ENCODE peak calls at places on chromosomes 12 and 14, in nine cellular contexts. One of them, this sample, is unnamed.

GRCh38 chr14:77979666-77980351 is 179.9 kb downstream of the ADCK1 start:
- DNase-seq in MM.1S: no peak
- DNase-seq in OCI-LY7: peak
- DNase-seq in neural progenitor cell: peak
- DNase-seq in AG09309: peak
- DNase-seq in fibroblast of pulmonary artery: no peak
- DNase-seq in body of pancreas: no peak
- DNase-seq in left ventricle myocardium inferior: no peak
- DNase-seq in lower leg skin: no peak
- DNase-seq in this sample: peak

GRCh38 chr14:34722723-34723545 is 8.5 kb upstream of the CFL2 start:
- DNase-seq in AG09309: no peak
- DNase-seq in body of pancreas: peak
- DNase-seq in neural progenitor cell: peak
- DNase-seq in MM.1S: peak
- DNase-seq in lower leg skin: no peak
- DNase-seq in left ventricle myocardium inferior: no peak
- DNase-seq in fibroblast of pulmonary artery: peak
- DNase-seq in OCI-LY7: peak
- DNase-seq in this sample: peak

GRCh38 chr12:52774629-52775250 is 2.4 kb downstream of the KRT76 start:
- DNase-seq in OCI-LY7: no peak
- DNase-seq in MM.1S: no peak
- DNase-seq in fibroblast of pulmonary artery: no peak
- DNase-seq in neural progenitor cell: no peak
- DNase-seq in body of pancreas: no peak
- DNase-seq in AG09309: no peak
- DNase-seq in lower leg skin: peak
- DNase-seq in left ventricle myocardium inferior: no peak
- DNase-seq in this sample: no peak

GRCh38 chr12:124995200-124995961 is 1.9 kb downstream of the BRI3BP start:
- DNase-seq in MM.1S: no peak
- DNase-seq in lower leg skin: no peak
- DNase-seq in neural progenitor cell: no peak
- DNase-seq in left ventricle myocardium inferior: no peak
- DNase-seq in fibroblast of pulmonary artery: no peak
- DNase-seq in OCI-LY7: peak
- DNase-seq in body of pancreas: no peak
- DNase-seq in AG09309: no peak
- DNase-seq in this sample: no peak

GRCh38 chr12:11162494-11162893 is 8.5 kb upstream of the SMIM10L1 start:
- DNase-seq in fibroblast of pulmonary artery: no peak
- DNase-seq in MM.1S: no peak
- DNase-seq in body of pancreas: no peak
- DNase-seq in neural progenitor cell: no peak
- DNase-seq in lower leg skin: no peak
- DNase-seq in left ventricle myocardium inferior: no peak
- DNase-seq in AG09309: no peak
- DNase-seq in OCI-LY7: no peak
- DNase-seq in this sample: no peak

GRCh38 chr12:61523276-61523992 is 736.8 kb upstream of the USP15 start:
- DNase-seq in MM.1S: no peak
- DNase-seq in lower leg skin: no peak
- DNase-seq in fibroblast of pulmonary artery: no peak
- DNase-seq in OCI-LY7: peak
- DNase-seq in left ventricle myocardium inferior: no peak
- DNase-seq in neural progenitor cell: peak
- DNase-seq in body of pancreas: no peak
- DNase-seq in AG09309: no peak
- DNase-seq in this sample: no peak

GRCh38 chr12:49750027-49750977 is 8.9 kb downstream of the TMBIM6 start:
- DNase-seq in body of pancreas: no peak
- DNase-seq in AG09309: peak
- DNase-seq in neural progenitor cell: peak
- DNase-seq in fibroblast of pulmonary artery: peak
- DNase-seq in lower leg skin: peak
- DNase-seq in left ventricle myocardium inferior: no peak
- DNase-seq in OCI-LY7: peak
- DNase-seq in MM.1S: no peak
- DNase-seq in this sample: peak

GRCh38 chr12:109743076-109743910 is 29.7 kb downstream of the FAM222A start:
- DNase-seq in lower leg skin: peak
- DNase-seq in body of pancreas: peak
- DNase-seq in MM.1S: no peak
- DNase-seq in fibroblast of pulmonary artery: no peak
- DNase-seq in left ventricle myocardium inferior: peak
- DNase-seq in AG09309: no peak
- DNase-seq in neural progenitor cell: no peak
- DNase-seq in OCI-LY7: no peak
- DNase-seq in this sample: no peak

GRCh38 chr12:82326905-82327503 is 31.2 kb downstream of the CCDC59 start:
- DNase-seq in AG09309: peak
- DNase-seq in left ventricle myocardium inferior: no peak
- DNase-seq in OCI-LY7: peak
- DNase-seq in body of pancreas: no peak
- DNase-seq in neural progenitor cell: peak
- DNase-seq in lower leg skin: no peak
- DNase-seq in fibroblast of pulmonary artery: peak
- DNase-seq in MM.1S: peak
- DNase-seq in this sample: peak

GRCh38 chr14:55832974-55833373 is 253.0 kb downstream of the KTN1 start:
- DNase-seq in body of pancreas: no peak
- DNase-seq in MM.1S: no peak
- DNase-seq in OCI-LY7: no peak
- DNase-seq in fibroblast of pulmonary artery: no peak
- DNase-seq in AG09309: no peak
- DNase-seq in lower leg skin: no peak
- DNase-seq in left ventricle myocardium inferior: no peak
- DNase-seq in neural progenitor cell: no peak
- DNase-seq in this sample: no peak

GRCh38 chr14:55773984-55774581 is 194.1 kb downstream of the KTN1 start:
- DNase-seq in lower leg skin: no peak
- DNase-seq in body of pancreas: no peak
- DNase-seq in left ventricle myocardium inferior: no peak
- DNase-seq in MM.1S: no peak
- DNase-seq in OCI-LY7: no peak
- DNase-seq in AG09309: no peak
- DNase-seq in fibroblast of pulmonary artery: no peak
- DNase-seq in neural progenitor cell: no peak
- DNase-seq in this sample: no peak

GRCh38 chr12:109010259-109010658 is 10.6 kb downstream of the SVOP start:
- DNase-seq in body of pancreas: no peak
- DNase-seq in lower leg skin: no peak
- DNase-seq in left ventricle myocardium inferior: no peak
- DNase-seq in neural progenitor cell: no peak
- DNase-seq in AG09309: no peak
- DNase-seq in OCI-LY7: no peak
- DNase-seq in fibroblast of pulmonary artery: no peak
- DNase-seq in MM.1S: no peak
- DNase-seq in this sample: no peak

GRCh38 chr14:104851896-104852663 is 13.0 kb upstream of the CEP170B start:
- DNase-seq in MM.1S: no peak
- DNase-seq in body of pancreas: no peak
- DNase-seq in left ventricle myocardium inferior: no peak
- DNase-seq in fibroblast of pulmonary artery: no peak
- DNase-seq in AG09309: no peak
- DNase-seq in neural progenitor cell: no peak
- DNase-seq in lower leg skin: no peak
- DNase-seq in OCI-LY7: no peak
- DNase-seq in this sample: no peak

GRCh38 chr14:72559227-72559626 is 334.7 kb downstream of the DPF3 start:
- DNase-seq in fibroblast of pulmonary artery: no peak
- DNase-seq in body of pancreas: no peak
- DNase-seq in neural progenitor cell: peak
- DNase-seq in left ventricle myocardium inferior: no peak
- DNase-seq in lower leg skin: no peak
- DNase-seq in OCI-LY7: no peak
- DNase-seq in AG09309: no peak
- DNase-seq in MM.1S: no peak
- DNase-seq in this sample: peak

GRCh38 chr12:10027311-10028099 is 3.0 kb upstream of the CLEC9A start:
- DNase-seq in left ventricle myocardium inferior: no peak
- DNase-seq in AG09309: peak
- DNase-seq in MM.1S: no peak
- DNase-seq in OCI-LY7: no peak
- DNase-seq in body of pancreas: peak
- DNase-seq in fibroblast of pulmonary artery: peak
- DNase-seq in neural progenitor cell: no peak
- DNase-seq in lower leg skin: no peak
- DNase-seq in this sample: no peak

DNA sequence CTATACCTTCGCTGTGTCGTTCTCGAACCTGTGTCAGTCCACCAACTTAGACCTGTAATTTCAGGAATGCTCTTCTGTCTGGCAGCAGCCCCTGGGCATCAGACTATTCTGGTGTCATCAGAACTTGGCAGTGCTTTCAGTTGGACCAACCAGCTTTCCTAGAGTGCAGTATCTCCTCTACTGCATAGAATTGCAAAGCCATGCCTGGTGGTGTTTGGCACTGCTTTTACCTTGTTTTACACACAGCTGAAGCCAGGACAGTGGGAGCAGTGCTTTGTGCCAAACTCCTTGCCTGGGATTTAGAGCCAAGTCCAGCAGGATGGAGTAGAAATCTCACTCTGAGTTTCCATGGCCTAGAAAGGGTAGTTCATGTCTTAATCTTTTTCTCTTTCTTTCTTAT is 1.5 kb downstream of the FLVCR2 start:
- DNase-seq in neural progenitor cell: no peak
- DNase-seq in OCI-LY7: no peak
- DNase-seq in lower leg skin: no peak
- DNase-seq in AG09309: no peak
- DNase-seq in body of pancreas: no peak
- DNase-seq in fibroblast of pulmonary artery: peak
- DNase-seq in left ventricle myocardium inferior: peak
- DNase-seq in MM.1S: no peak
- DNase-seq in this sample: no peak
- H3K4me3 ChIP-seq in neural progenitor cell: no peak
- H3K4me3 ChIP-seq in OCI-LY7: no peak
- H3K4me3 ChIP-seq in lower leg skin: no peak
- H3K4me3 ChIP-seq in AG09309: no peak
- H3K4me3 ChIP-seq in body of pancreas: no peak
- H3K4me3 ChIP-seq in fibroblast of pulmonary artery: no peak
- H3K4me3 ChIP-seq in left ventricle myocardium inferior: peak
- H3K4me3 ChIP-seq in MM.1S: no peak
- H3K4me3 ChIP-seq in this sample: peak

DNA sequence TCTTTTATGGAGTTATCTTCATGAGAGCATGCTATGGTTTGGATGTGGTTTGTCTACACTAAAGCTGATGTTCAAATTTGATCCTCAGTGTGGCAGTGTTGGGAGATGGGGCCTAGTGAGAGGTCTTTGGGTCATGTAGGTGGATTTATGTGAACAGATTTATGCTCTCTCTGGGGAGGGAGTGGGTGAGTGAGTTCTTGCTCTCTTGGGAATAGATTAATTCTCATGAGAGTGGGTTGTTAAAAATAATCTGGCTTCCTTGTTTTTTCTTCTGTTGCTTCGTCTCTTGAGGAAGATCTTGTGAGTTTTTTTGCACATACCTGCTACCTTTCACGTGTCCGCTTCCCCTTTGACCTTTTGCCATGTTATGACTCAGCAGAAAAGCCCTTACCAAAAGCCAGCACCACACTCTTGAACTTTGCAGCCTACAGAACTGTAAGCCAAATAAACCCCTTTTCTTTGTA is 20.5 kb downstream of the DERA start:
- DNase-seq in lower leg skin: no peak
- DNase-seq in left ventricle myocardium inferior: no peak
- DNase-seq in body of pancreas: no peak
- DNase-seq in OCI-LY7: peak
- DNase-seq in neural progenitor cell: no peak
- DNase-seq in MM.1S: no peak
- DNase-seq in AG09309: no peak
- DNase-seq in fibroblast of pulmonary artery: no peak
- DNase-seq in this sample: no peak
- TF ChIP-seq CTCF in lower leg skin: no peak
- TF ChIP-seq CTCF in left ventricle myocardium inferior: no peak
- TF ChIP-seq CTCF in body of pancreas: no peak
- TF ChIP-seq CTCF in OCI-LY7: peak
- TF ChIP-seq CTCF in neural progenitor cell: peak
- TF ChIP-seq CTCF in MM.1S: no peak
- TF ChIP-seq CTCF in AG09309: no peak
- TF ChIP-seq CTCF in fibroblast of pulmonary artery: peak
- TF ChIP-seq CTCF in this sample: no peak

GRCh38 chr14:22761734-22762133 is 4.8 kb upstream of the OXA1L start:
- DNase-seq in left ventricle myocardium inferior: no peak
- DNase-seq in MM.1S: no peak
- DNase-seq in AG09309: no peak
- DNase-seq in fibroblast of pulmonary artery: no peak
- DNase-seq in neural progenitor cell: no peak
- DNase-seq in body of pancreas: no peak
- DNase-seq in lower leg skin: no peak
- DNase-seq in OCI-LY7: no peak
- DNase-seq in this sample: no peak
- H3K4me3 ChIP-seq in left ventricle myocardium inferior: no peak
- H3K4me3 ChIP-seq in MM.1S: no peak
- H3K4me3 ChIP-seq in AG09309: no peak
- H3K4me3 ChIP-seq in fibroblast of pulmonary artery: no peak
- H3K4me3 ChIP-seq in neural progenitor cell: no peak
- H3K4me3 ChIP-seq in body of pancreas: no peak
- H3K4me3 ChIP-seq in lower leg skin: no peak
- H3K4me3 ChIP-seq in OCI-LY7: no peak
- H3K4me3 ChIP-seq in this sample: no peak

GRCh38 chr12:93376436-93377251 is 1.1 kb upstream of the NUDT4 start:
- DNase-seq in neural progenitor cell: peak
- DNase-seq in body of pancreas: peak
- DNase-seq in lower leg skin: no peak
- DNase-seq in MM.1S: no peak
- DNase-seq in left ventricle myocardium inferior: peak
- DNase-seq in AG09309: no peak
- DNase-seq in fibroblast of pulmonary artery: peak
- DNase-seq in OCI-LY7: no peak
- DNase-seq in this sample: peak
- TF ChIP-seq CTCF in neural progenitor cell: no peak
- TF ChIP-seq CTCF in body of pancreas: no peak
- TF ChIP-seq CTCF in lower leg skin: no peak
- TF ChIP-seq CTCF in MM.1S: no peak
- TF ChIP-seq CTCF in left ventricle myocardium inferior: no peak
- TF ChIP-seq CTCF in AG09309: no peak
- TF ChIP-seq CTCF in fibroblast of pulmonary artery: no peak
- TF ChIP-seq CTCF in OCI-LY7: no peak
- TF ChIP-seq CTCF in this sample: no peak